ENCODE peak calls at places on chromosomes 1 and 21, in ten cellular contexts. Z is RWPE1; S is lower leg skin; N is activated CD4-positive, alpha-beta T cell treated with anti-CD3 and anti-CD28 coated beads for 24 hours; U is occipital lobe; E is adrenal gland; H is GF-D8; I is stomach; T is non-pigmented ciliary epithelial cell; O is endothelial cell. A is an unnamed sample.

GRCh38 chr1:94783342-94784264 is 36.6 kb upstream of the SLC44A3 start:
- DNase-seq in T (no peak), U (no peak), N (no peak), I (peak), O (no peak), S (peak), E (peak), Z (no peak), H (no peak), A (peak)

GRCh38 chr1:186404454-186405051 is 28.9 kb downstream of the ODR4 start:
- DNase-seq in Z (peak), I (no peak), T (peak), E (no peak), N (no peak), H (no peak), O (no peak), U (no peak), S (no peak), A (no peak)

GRCh38 chr1:67166196-67166595 is at the start of gene IL23R:
- DNase-seq in I (no peak), O (no peak), N (no peak), E (peak), H (no peak), U (no peak), T (no peak), S (no peak), Z (no peak), A (no peak)

GRCh38 chr1:93347319-93347899 is 1.7 kb downstream of the DR1 start:
- DNase-seq in I (no peak), U (no peak), T (no peak), S (no peak), N (no peak), E (no peak), O (no peak), Z (no peak), H (no peak), A (no peak)

GRCh38 chr1:24805534-24806301 is 60.5 kb downstream of the CLIC4 start:
- DNase-seq in O (no peak), E (peak), I (no peak), N (no peak), T (peak), H (no peak), Z (peak), U (no peak), S (no peak), A (no peak)

GRCh38 chr1:7375781-7376660 is 395.1 kb upstream of the VAMP3 start:
- DNase-seq in E (peak), T (no peak), O (no peak), Z (no peak), S (peak), N (no peak), I (peak), U (no peak), H (no peak), A (no peak)

GRCh38 chr1:53501065-53502005 is 42.1 kb downstream of the DMRTB1 start:
- DNase-seq in U (no peak), E (no peak), S (no peak), O (no peak), T (no peak), I (no peak), H (no peak), N (no peak), Z (no peak), A (no peak)

GRCh38 chr1:88646852-88647645 is 37.0 kb upstream of the PKN2 start:
- DNase-seq in N (no peak), T (no peak), H (no peak), I (no peak), E (no peak), O (no peak), Z (peak), S (no peak), U (no peak), A (no peak)

GRCh38 chr1:35707253-35708178 is 11.2 kb downstream of the C1orf216 start:
- DNase-seq in H (no peak), E (no peak), Z (peak), N (no peak), S (no peak), T (no peak), O (peak), U (no peak), I (peak), A (peak)

GRCh38 chr1:34500451-34500850 is 254.4 kb upstream of the GJB5 start:
- DNase-seq in I (no peak), Z (peak), O (peak), S (no peak), H (no peak), T (no peak), E (no peak), U (no peak), N (no peak), A (peak)

GRCh38 chr1:43982241-43982640 is 3.2 kb downstream of the B4GALT2 start:
- DNase-seq in T (no peak), E (no peak), N (no peak), O (no peak), S (no peak), Z (no peak), H (no peak), I (no peak), U (no peak), A (no peak)

GRCh38 chr1:111481387-111482221 is 7.8 kb downstream of the C1orf162 start:
- DNase-seq in N (peak), H (peak), T (no peak), U (peak), O (peak), Z (peak), S (peak), I (peak), E (peak), A (peak)

GRCh38 chr1:198681831-198682756 is 43.3 kb downstream of the PTPRC start:
- DNase-seq in E (peak), H (peak), T (peak), U (no peak), I (peak), O (no peak), N (peak), S (no peak), Z (peak), A (peak)

GRCh38 chr1:50308883-50309282 is 114.4 kb downstream of the DMRTA2 start:
- DNase-seq in E (peak), S (peak), T (no peak), O (peak), I (no peak), Z (peak), H (no peak), N (no peak), U (no peak), A (peak)

GRCh38 chr1:154599658-154600057 is 8.3 kb downstream of the ADAR start:
- DNase-seq in S (peak), N (no peak), Z (no peak), E (peak), H (no peak), T (no peak), U (peak), I (no peak), O (no peak), A (no peak)

GRCh38 chr1:12615916-12616708 is 1.9 kb downstream of the DHRS3 start:
- DNase-seq in S (peak), U (no peak), N (no peak), I (peak), Z (peak), H (no peak), E (peak), T (no peak), O (peak), A (no peak)

GRCh38 chr1:24861821-24862727 is 68.0 kb downstream of the RUNX3 start:
- DNase-seq in N (no peak), U (no peak), Z (no peak), O (no peak), S (peak), E (no peak), T (no peak), H (no peak), I (peak), A (no peak)

GRCh38 chr1:98045211-98046030 is 124.6 kb upstream of the DPYD start:
- DNase-seq in E (peak), O (no peak), S (no peak), T (no peak), Z (peak), N (peak), I (peak), H (no peak), U (peak), A (peak)

GRCh38 chr21:42563261-42564045 is 49.8 kb downstream of the SLC37A1 start:
- DNase-seq in U (no peak), T (no peak), E (peak), O (no peak), I (peak), H (no peak), S (peak), N (no peak), Z (peak), A (peak)

A was measured in head of caudate nucleus.